ENCODE peak calls at places on chromosomes 12 and 14, in four cellular contexts. Y is K562, C is GM12878, W is HepG2. B is an unnamed sample.
A peak's percentile ranks its signal among the peaks of the same experiment; 100 is the strongest.

GRCh38 chr12:26791328-26791791 is 41.6 kb downstream of the ITPR2 start:
- DNase-seq in Y (no peak), C (peak; percentile 54), W (no peak), B (no peak)

GRCh38 chr12:79531547-79531946 is 159.2 kb downstream of the PAWR start:
- DNase-seq in Y (no peak), C (no peak), W (peak; percentile 46), B (no peak)

GRCh38 chr14:105082703-105083102 is 17.5 kb upstream of the GPR132 start:
- DNase-seq in Y (no peak), C (no peak), W (no peak), B (no peak)

GRCh38 chr12:97639702-97640101 is 177.1 kb downstream of the RMST start:
- DNase-seq in Y (no peak), C (no peak), W (peak; percentile 7), B (no peak)

GRCh38 chr12:130987151-130987931 is 33.6 kb downstream of the ADGRD1 start:
- DNase-seq in Y (no peak), C (no peak), W (peak; percentile 25), B (no peak)

GRCh38 chr14:101017209-101017608 is 113.7 kb upstream of the RTL1 start:
- DNase-seq in Y (no peak), C (no peak), W (no peak), B (no peak)

GRCh38 chr14:101122855-101123129 is 219.3 kb upstream of the RTL1 start:
- DNase-seq in Y (no peak), C (no peak), W (no peak), B (no peak)

GRCh38 chr12:123971770-123972447 is 722 bp downstream of the CCDC92 start:
- DNase-seq in Y (peak; percentile 52), C (no peak), W (peak; percentile 58), B (peak; percentile 32)

GRCh38 chr14:88518592-88519512 is 36.0 kb downstream of the PTPN21 start:
- DNase-seq in Y (no peak), C (no peak), W (no peak), B (no peak)

GRCh38 chr12:95611676-95612309 is 60.5 kb upstream of the USP44 start:
- DNase-seq in Y (no peak), C (no peak), W (peak; percentile 62), B (no peak)

GRCh38 chr12:94793191-94793595 is 142.8 kb upstream of the TMCC3 start:
- DNase-seq in Y (no peak), C (no peak), W (no peak), B (peak; percentile 26)

GRCh38 chr12:58833844-58834243 is 86.5 kb downstream of the LRIG3 start:
- DNase-seq in Y (no peak), C (no peak), W (no peak), B (no peak)

GRCh38 chr12:70756118-70756517 is 118.9 kb upstream of the PTPRB start:
- DNase-seq in Y (peak; percentile 83), C (no peak), W (no peak), B (no peak)

GRCh38 chr12:121801601-121802484 is 2.0 kb upstream of the SETD1B start:
- DNase-seq in Y (peak; percentile 59), C (no peak), W (no peak), B (no peak)
- TF ChIP-seq FOXK2 in Y (no peak), C (no peak), W (no peak), B (no peak)

GRCh38 chr14:39956372-39956771 is 524.1 kb upstream of the FBXO33 start:
- DNase-seq in Y (no peak), C (no peak), W (no peak), B (no peak)
- TF ChIP-seq BHLHE40 in Y (no peak), C (no peak), W (no peak), B (no peak)

GRCh38 chr14:21863289-21863688 is 189.7 kb upstream of the OR4E1 start:
- DNase-seq in Y (no peak), C (no peak), W (no peak), B (no peak)

GRCh38 chr14:21861153-21861552 is 187.5 kb upstream of the OR4E1 start:
- DNase-seq in Y (no peak), C (no peak), W (no peak), B (no peak)

GRCh38 chr14:21867541-21867940 is 193.9 kb upstream of the OR4E1 start:
- DNase-seq in Y (no peak), C (no peak), W (no peak), B (no peak)

GRCh38 chr14:21868442-21869046 is 194.9 kb upstream of the OR4E1 start:
- DNase-seq in Y (peak; percentile 41), C (no peak), W (peak; percentile 68), B (peak; percentile 68)

GRCh38 chr14:21866479-21866878 is 192.9 kb upstream of the OR4E1 start:
- DNase-seq in Y (no peak), C (no peak), W (no peak), B (no peak)
- TF ChIP-seq FOXK2 in Y (no peak), C (no peak), W (no peak), B (no peak)

GRCh38 chr12:110923692-110924334 is 3.4 kb upstream of the MYL2 start:
- DNase-seq in Y (no peak), C (no peak), W (no peak), B (no peak)

GRCh38 chr12:110920324-110920910 is at the start of gene MYL2:
- DNase-seq in Y (no peak), C (no peak), W (no peak), B (no peak)

GRCh38 chr12:110923192-110923591 is 2.8 kb upstream of the MYL2 start:
- DNase-seq in Y (no peak), C (no peak), W (no peak), B (no peak)

GRCh38 chr12:110921262-110921661 is 883 bp upstream of the MYL2 start:
- DNase-seq in Y (no peak), C (no peak), W (no peak), B (no peak)

DNA sequence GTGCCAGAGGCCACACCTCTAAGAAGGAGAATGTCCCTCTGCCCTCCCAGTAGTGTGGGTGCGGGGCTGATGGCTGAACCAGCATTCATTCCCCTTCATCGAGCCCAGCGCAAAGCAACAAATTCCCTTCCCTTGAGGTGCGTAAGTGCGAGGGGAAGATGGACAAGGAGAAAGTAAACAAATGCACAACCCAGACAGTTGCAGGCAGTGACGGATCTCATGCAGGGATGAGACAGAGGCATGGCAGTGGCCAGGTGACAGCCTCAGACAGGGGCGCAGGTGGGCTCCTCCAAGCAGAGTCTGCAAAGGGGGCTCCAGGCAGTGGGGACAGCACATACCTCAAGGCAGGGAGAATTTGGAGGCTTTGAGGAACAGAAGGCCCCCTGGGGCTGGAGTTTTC is 2.3 kb upstream of the MYL2 start:
- DNase-seq in Y (no peak), C (no peak), W (no peak), B (no peak)
- TF ChIP-seq BHLHE40 in Y (no peak), C (no peak), W (no peak), B (no peak)

GRCh38 chr12:116979109-116979508 is 68.4 kb downstream of the FBXW8 start:
- DNase-seq in Y (no peak), C (no peak), W (no peak), B (no peak)
- TF ChIP-seq FOXK2 in Y (no peak), C (no peak), W (no peak), B (no peak)